ENCODE peak calls at places on chromosomes 13 and 19, in seven cellular contexts. B, R, G, K, T, Z and D are unnamed samples.

GRCh38 chr13:112254061-112254818 is 121.9 kb upstream of the SPACA7 start:
- DNase-seq in Z (no peak), R (no peak), B (no peak), K (no peak), G (no peak), T (no peak), D (no peak)

GRCh38 chr19:35777411-35777841 is 2.1 kb downstream of the ARHGAP33 start:
- DNase-seq in R (no peak), G (no peak), T (no peak), B (no peak), Z (no peak), K (no peak), D (peak)

GRCh38 chr13:36950330-36950729 is 30.3 kb upstream of the SMAD9 start:
- DNase-seq in B (no peak), R (no peak), K (no peak), G (no peak), T (no peak), Z (no peak), D (no peak)

GRCh38 chr13:49517461-49517860 is 21.7 kb downstream of the PHF11 start:
- DNase-seq in Z (no peak), B (no peak), G (no peak), R (no peak), T (no peak), K (no peak), D (peak)

GRCh38 chr19:3710265-3710812 is 2.2 kb downstream of the TJP3 start:
- DNase-seq in Z (peak), T (no peak), K (peak), R (peak), G (no peak), B (peak), D (no peak)

GRCh38 chr19:47161876-47162489 is 31.3 kb downstream of the SAE1 start:
- DNase-seq in T (no peak), B (no peak), R (no peak), G (no peak), Z (no peak), K (no peak), D (no peak)

GRCh38 chr13:47216176-47216822 is 319.4 kb upstream of the HTR2A start:
- DNase-seq in R (no peak), K (no peak), Z (no peak), G (no peak), B (no peak), T (peak), D (no peak)

GRCh38 chr13:73440296-73440895 is 381.6 kb downstream of the KLF5 start:
- DNase-seq in R (no peak), G (no peak), K (peak), T (no peak), B (no peak), Z (no peak), D (no peak)

GRCh38 chr13:98942997-98943396 is 34.9 kb downstream of the DOCK9 start:
- DNase-seq in T (no peak), G (no peak), K (no peak), R (no peak), B (no peak), Z (no peak), D (no peak)

GRCh38 chr19:30719991-30720329 is 347.8 kb downstream of the ZNF536 start:
- DNase-seq in R (no peak), Z (no peak), K (peak), G (no peak), B (no peak), T (no peak), D (no peak)

GRCh38 chr19:9834302-9834725 is 804 bp upstream of the PIN1 start:
- DNase-seq in T (no peak), K (no peak), B (no peak), G (no peak), Z (no peak), R (no peak), D (no peak)

GRCh38 chr19:9836021-9836420 is 903 bp downstream of the PIN1 start:
- DNase-seq in B (no peak), K (peak), T (no peak), Z (no peak), R (no peak), G (no peak), D (no peak)

GRCh38 chr19:9835507-9835949 is 410 bp downstream of the PIN1 start:
- DNase-seq in R (no peak), T (no peak), K (no peak), B (no peak), G (no peak), Z (peak), D (no peak)

GRCh38 chr19:9838324-9838723 is 3.2 kb downstream of the PIN1 start:
- DNase-seq in Z (no peak), T (no peak), R (no peak), G (no peak), K (no peak), B (no peak), D (no peak)

DNA sequence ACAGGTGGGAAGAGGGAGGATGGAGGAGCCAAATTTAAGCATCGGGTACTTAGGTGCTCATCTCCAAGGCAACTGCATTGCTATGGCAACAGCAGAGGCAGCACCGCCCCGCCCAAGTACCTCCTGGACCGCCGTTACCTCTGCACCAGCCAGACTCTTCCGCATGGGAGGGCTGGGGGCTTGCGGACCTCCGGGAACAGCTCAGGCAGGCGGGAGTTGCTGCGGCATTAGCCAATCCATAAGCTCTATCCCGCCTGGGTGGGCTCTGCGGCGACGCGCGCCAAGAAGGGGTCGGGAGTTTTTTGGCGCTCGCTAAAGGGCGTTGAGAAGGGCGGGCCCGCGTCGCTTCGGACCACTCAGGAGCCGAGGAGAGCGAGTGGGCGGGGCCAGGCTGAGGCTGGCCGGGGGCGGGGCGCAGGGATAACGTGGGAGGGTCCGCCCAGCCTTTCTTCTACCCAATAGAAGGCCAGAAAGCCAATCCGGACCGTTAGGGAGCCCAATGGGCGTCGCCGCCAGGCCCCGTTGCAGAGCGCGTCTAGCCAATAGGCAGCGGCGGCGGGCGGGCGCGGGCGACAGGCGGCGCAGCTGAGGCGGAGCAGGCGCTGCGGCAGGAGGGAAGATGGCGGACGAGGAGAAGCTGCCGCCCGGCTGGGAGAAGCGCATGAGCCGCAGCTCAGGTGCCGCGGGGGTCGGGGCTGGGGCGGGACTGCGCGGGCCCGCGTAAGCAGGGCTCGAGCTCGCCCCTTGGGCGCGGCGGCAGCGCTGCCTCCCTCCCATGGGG is at the start of gene PIN1:
- DNase-seq in K (peak), G (peak), R (peak), Z (peak), B (peak), T (peak), D (peak)
- TF ChIP-seq CTCF in K (peak), G (peak), R (no peak), Z (peak), B (peak), T (peak), D (peak)

GRCh38 chr19:14090509-14091085 is at the start of gene SAMD1:
- DNase-seq in G (peak), Z (peak), K (peak), B (peak), R (peak), T (peak), D (peak)
- TF ChIP-seq CTCF in G (no peak), Z (no peak), K (no peak), B (no peak), R (no peak), T (no peak), D (no peak)

GRCh38 chr13:70218618-70219017 is 110.4 kb upstream of the KLHL1 start:
- DNase-seq in B (no peak), T (no peak), Z (no peak), G (no peak), K (no peak), R (no peak), D (no peak)
- TF ChIP-seq CTCF in B (no peak), T (no peak), Z (no peak), G (no peak), K (no peak), R (no peak), D (no peak)

DNA sequence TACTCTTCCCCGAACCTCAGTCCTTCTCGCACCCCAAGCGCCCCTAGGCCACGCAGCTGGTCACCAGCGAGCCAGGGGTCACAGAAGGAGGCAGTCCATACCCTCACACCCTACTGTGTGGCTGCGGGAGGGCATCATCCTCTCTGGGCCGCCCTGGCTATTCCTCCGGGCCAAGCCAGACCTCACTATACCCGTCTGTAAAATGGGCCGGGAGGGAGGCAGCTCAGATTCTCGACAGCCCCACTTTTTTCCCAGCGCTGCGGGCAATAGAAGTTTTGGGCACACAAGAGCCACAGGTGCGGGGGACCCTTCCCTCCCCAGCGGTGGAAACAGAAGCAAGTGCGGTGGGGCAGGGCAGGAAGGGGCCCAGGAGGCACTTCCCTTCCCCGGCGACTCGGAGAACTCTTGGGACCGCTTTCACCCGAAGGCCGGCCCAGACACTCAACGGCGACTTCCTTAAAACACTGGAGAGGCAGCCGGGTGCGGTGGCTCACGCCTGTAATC is 5.6 kb upstream of the ARRDC2 start:
- DNase-seq in Z (no peak), R (no peak), G (no peak), B (no peak), T (no peak), K (no peak), D (no peak)
- TF ChIP-seq CTCF in Z (no peak), R (no peak), G (no peak), B (no peak), T (no peak), K (no peak), D (no peak)

GRCh38 chr13:53151692-53152421 is 123.2 kb downstream of the OLFM4 start:
- DNase-seq in T (no peak), K (peak), B (no peak), G (peak), Z (peak), R (peak), D (peak)
- TF ChIP-seq CTCF in T (peak), K (peak), B (peak), G (peak), Z (peak), R (no peak), D (peak)

GRCh38 chr13:101258071-101258470 is 158.2 kb downstream of the NALCN start:
- DNase-seq in K (peak), G (no peak), Z (no peak), B (no peak), T (no peak), R (no peak), D (no peak)
- TF ChIP-seq CTCF in K (no peak), G (no peak), Z (no peak), B (no peak), T (no peak), R (no peak), D (no peak)

GRCh38 chr13:19604306-19604705 is 29.2 kb upstream of the MPHOSPH8 start:
- DNase-seq in G (no peak), R (no peak), K (no peak), T (no peak), Z (no peak), B (no peak), D (no peak)

GRCh38 chr13:19597523-19597922 is 35.9 kb upstream of the MPHOSPH8 start:
- DNase-seq in K (peak), G (no peak), T (peak), B (no peak), Z (no peak), R (no peak), D (no peak)

GRCh38 chr13:19605161-19605955 is 28.1 kb upstream of the MPHOSPH8 start:
- DNase-seq in B (no peak), T (no peak), R (no peak), K (no peak), Z (no peak), G (no peak), D (no peak)

GRCh38 chr13:19606152-19606551 is 27.3 kb upstream of the MPHOSPH8 start:
- DNase-seq in T (no peak), Z (no peak), B (no peak), K (no peak), G (no peak), R (no peak), D (no peak)

GRCh38 chr13:19601749-19602725 is 31.4 kb upstream of the MPHOSPH8 start:
- DNase-seq in K (peak), G (peak), Z (peak), R (peak), T (no peak), B (no peak), D (peak)
- TF ChIP-seq CTCF in K (peak), G (peak), Z (no peak), R (no peak), T (no peak), B (no peak), D (peak)

DNA sequence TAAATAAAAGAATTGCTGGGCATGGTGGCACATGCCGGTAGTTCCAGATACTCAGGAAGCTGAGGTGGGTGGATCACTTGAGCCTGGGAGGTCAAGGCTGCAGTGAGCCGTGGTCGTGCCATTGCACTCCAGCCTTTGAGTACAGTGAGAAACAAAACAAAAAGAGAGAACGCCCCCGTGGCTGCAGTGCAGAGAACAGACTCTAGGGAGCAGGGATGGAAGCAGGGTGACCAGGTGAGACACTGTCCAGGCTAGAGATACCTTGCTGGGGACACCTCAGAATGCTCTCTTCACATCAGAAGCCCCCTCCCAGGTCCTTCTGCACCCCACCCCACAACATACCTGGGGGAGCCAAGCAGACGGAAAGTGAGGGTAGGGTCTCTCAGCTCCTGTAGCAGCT is 24.8 kb downstream of the MAP4K1 start:
- DNase-seq in Z (no peak), B (no peak), T (no peak), R (no peak), G (no peak), K (no peak), D (no peak)
- TF ChIP-seq CTCF in Z (no peak), B (no peak), T (no peak), R (no peak), G (peak), K (peak), D (peak)